ENCODE peak calls at places on chromosome 1, in nine cellular contexts. One of them, this sample, is unnamed.

GRCh38 chr1:150765229-150765976 is at the start of gene CTSS:
- DNase-seq in transverse colon: no peak
- DNase-seq in thyroid gland: no peak
- DNase-seq in K562: no peak
- DNase-seq in breast epithelium: no peak
- DNase-seq in A549: peak; percentile 20
- DNase-seq in suprapubic skin: no peak
- DNase-seq in H1: no peak
- DNase-seq in esophagus squamous epithelium: no peak
- DNase-seq in this sample: no peak

GRCh38 chr1:224406216-224406615 is 28.4 kb downstream of the WDR26 start:
- DNase-seq in transverse colon: no peak
- DNase-seq in thyroid gland: no peak
- DNase-seq in K562: no peak
- DNase-seq in breast epithelium: no peak
- DNase-seq in A549: no peak
- DNase-seq in suprapubic skin: no peak
- DNase-seq in H1: no peak
- DNase-seq in esophagus squamous epithelium: no peak
- DNase-seq in this sample: no peak

GRCh38 chr1:19735419-19736127 is 64.1 kb downstream of the TMCO4 start:
- DNase-seq in transverse colon: peak; percentile 29
- DNase-seq in thyroid gland: peak; percentile 58
- DNase-seq in K562: no peak
- DNase-seq in breast epithelium: no peak
- DNase-seq in A549: peak; percentile 10
- DNase-seq in suprapubic skin: peak; percentile 69
- DNase-seq in H1: no peak
- DNase-seq in esophagus squamous epithelium: no peak
- DNase-seq in this sample: peak; percentile 74

GRCh38 chr1:1281533-1282321 is 1.5 kb downstream of the SCNN1D start:
- DNase-seq in transverse colon: peak; percentile 92
- DNase-seq in thyroid gland: peak; percentile 92
- DNase-seq in K562: peak; percentile 29
- DNase-seq in breast epithelium: peak; percentile 82
- DNase-seq in A549: no peak
- DNase-seq in suprapubic skin: no peak
- DNase-seq in H1: no peak
- DNase-seq in esophagus squamous epithelium: no peak
- DNase-seq in this sample: peak; percentile 76

GRCh38 chr1:70318191-70318590 is 36.3 kb downstream of the ANKRD13C start:
- DNase-seq in transverse colon: no peak
- DNase-seq in thyroid gland: no peak
- DNase-seq in K562: no peak
- DNase-seq in breast epithelium: no peak
- DNase-seq in A549: no peak
- DNase-seq in suprapubic skin: no peak
- DNase-seq in H1: no peak
- DNase-seq in esophagus squamous epithelium: no peak
- DNase-seq in this sample: no peak

GRCh38 chr1:46369542-46370213 is 24.4 kb upstream of the FAAH start:
- DNase-seq in transverse colon: no peak
- DNase-seq in thyroid gland: no peak
- DNase-seq in K562: peak; percentile 8
- DNase-seq in breast epithelium: no peak
- DNase-seq in A549: no peak
- DNase-seq in suprapubic skin: no peak
- DNase-seq in H1: no peak
- DNase-seq in esophagus squamous epithelium: no peak
- DNase-seq in this sample: no peak

GRCh38 chr1:99218572-99218971 is 45.7 kb upstream of the PLPPR4 start:
- DNase-seq in transverse colon: no peak
- DNase-seq in thyroid gland: no peak
- DNase-seq in K562: no peak
- DNase-seq in breast epithelium: no peak
- DNase-seq in A549: no peak
- DNase-seq in suprapubic skin: no peak
- DNase-seq in H1: no peak
- DNase-seq in esophagus squamous epithelium: no peak
- DNase-seq in this sample: no peak

GRCh38 chr1:227793948-227794812 is 21.3 kb upstream of the PRSS38 start:
- DNase-seq in transverse colon: no peak
- DNase-seq in thyroid gland: peak; percentile 37
- DNase-seq in K562: no peak
- DNase-seq in breast epithelium: no peak
- DNase-seq in A549: no peak
- DNase-seq in suprapubic skin: peak; percentile 77
- DNase-seq in H1: peak; percentile 61
- DNase-seq in esophagus squamous epithelium: no peak
- DNase-seq in this sample: no peak

GRCh38 chr1:34409689-34410229 is 233.1 kb downstream of the C1orf94 start:
- DNase-seq in transverse colon: no peak
- DNase-seq in thyroid gland: no peak
- DNase-seq in K562: no peak
- DNase-seq in breast epithelium: no peak
- DNase-seq in A549: no peak
- DNase-seq in suprapubic skin: no peak
- DNase-seq in H1: peak; percentile 1
- DNase-seq in esophagus squamous epithelium: no peak
- DNase-seq in this sample: no peak

GRCh38 chr1:222224576-222224975 is 323.3 kb downstream of the HHIPL2 start:
- DNase-seq in transverse colon: no peak
- DNase-seq in thyroid gland: no peak
- DNase-seq in K562: no peak
- DNase-seq in breast epithelium: no peak
- DNase-seq in A549: no peak
- DNase-seq in suprapubic skin: no peak
- DNase-seq in H1: no peak
- DNase-seq in esophagus squamous epithelium: no peak
- DNase-seq in this sample: no peak

GRCh38 chr1:1778827-1779675 is 781 bp upstream of the NADK start:
- DNase-seq in transverse colon: peak; percentile 95
- DNase-seq in thyroid gland: peak; percentile 90
- DNase-seq in K562: peak; percentile 91
- DNase-seq in breast epithelium: peak; percentile 81
- DNase-seq in A549: no peak
- DNase-seq in suprapubic skin: peak; percentile 89
- DNase-seq in H1: peak; percentile 92
- DNase-seq in esophagus squamous epithelium: peak; percentile 80
- DNase-seq in this sample: peak; percentile 61

GRCh38 chr1:226632922-226633351 is 84.4 kb downstream of the STUM start:
- DNase-seq in transverse colon: no peak
- DNase-seq in thyroid gland: no peak
- DNase-seq in K562: no peak
- DNase-seq in breast epithelium: peak; percentile 51
- DNase-seq in A549: no peak
- DNase-seq in suprapubic skin: peak; percentile 64
- DNase-seq in H1: no peak
- DNase-seq in esophagus squamous epithelium: no peak
- DNase-seq in this sample: no peak

GRCh38 chr1:175715791-175716190 is 27.6 kb downstream of the TNR start:
- DNase-seq in transverse colon: no peak
- DNase-seq in thyroid gland: no peak
- DNase-seq in K562: no peak
- DNase-seq in breast epithelium: no peak
- DNase-seq in A549: no peak
- DNase-seq in suprapubic skin: no peak
- DNase-seq in H1: no peak
- DNase-seq in esophagus squamous epithelium: no peak
- DNase-seq in this sample: no peak

GRCh38 chr1:1337793-1338147 is 6.7 kb downstream of the TAS1R3 start:
- DNase-seq in transverse colon: peak; percentile 71
- DNase-seq in thyroid gland: no peak
- DNase-seq in K562: peak; percentile 93
- DNase-seq in breast epithelium: no peak
- DNase-seq in A549: no peak
- DNase-seq in suprapubic skin: no peak
- DNase-seq in H1: peak; percentile 87
- DNase-seq in esophagus squamous epithelium: no peak
- DNase-seq in this sample: no peak

GRCh38 chr1:181816608-181817007 is 244.9 kb downstream of the ZNF648 start:
- DNase-seq in transverse colon: no peak
- DNase-seq in thyroid gland: no peak
- DNase-seq in K562: no peak
- DNase-seq in breast epithelium: no peak
- DNase-seq in A549: no peak
- DNase-seq in suprapubic skin: no peak
- DNase-seq in H1: no peak
- DNase-seq in esophagus squamous epithelium: no peak
- DNase-seq in this sample: no peak

GRCh38 chr1:151867785-151868403 is 14.4 kb upstream of the THEM5 start:
- DNase-seq in transverse colon: peak; percentile 15
- DNase-seq in thyroid gland: no peak
- DNase-seq in K562: no peak
- DNase-seq in breast epithelium: no peak
- DNase-seq in A549: peak; percentile 29
- DNase-seq in suprapubic skin: no peak
- DNase-seq in H1: no peak
- DNase-seq in esophagus squamous epithelium: no peak
- DNase-seq in this sample: no peak

DNA sequence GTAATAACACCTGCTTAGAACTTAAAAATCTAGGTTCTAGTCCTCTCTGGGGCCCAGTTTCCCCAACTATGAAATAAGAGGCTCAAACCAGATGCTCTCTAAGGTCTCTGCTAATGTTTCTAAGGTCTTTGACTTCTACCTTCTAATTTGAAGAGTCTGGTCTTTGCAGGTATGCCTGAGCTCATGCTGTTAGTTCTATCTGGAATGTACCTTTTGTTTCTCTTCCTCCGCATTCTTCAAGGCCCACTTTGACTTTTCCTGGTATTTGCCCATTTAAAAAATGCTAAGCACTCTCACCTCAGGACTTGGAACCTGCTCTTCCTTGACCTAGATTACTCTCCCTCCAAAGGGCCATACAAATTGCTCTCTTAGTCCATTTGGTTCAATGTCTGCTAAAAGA is 13.5 kb downstream of the SLC35D1 start:
- DNase-seq in transverse colon: no peak
- DNase-seq in thyroid gland: no peak
- DNase-seq in K562: no peak
- DNase-seq in breast epithelium: no peak
- DNase-seq in A549: no peak
- DNase-seq in suprapubic skin: no peak
- DNase-seq in H1: no peak
- DNase-seq in esophagus squamous epithelium: no peak
- DNase-seq in this sample: no peak
- H3K4me3 ChIP-seq in transverse colon: no peak overlapping the region
- H3K4me3 ChIP-seq in thyroid gland: no peak overlapping the region
- H3K4me3 ChIP-seq in K562: no peak overlapping the region
- H3K4me3 ChIP-seq in breast epithelium: no peak overlapping the region
- H3K4me3 ChIP-seq in A549: no peak overlapping the region
- H3K4me3 ChIP-seq in suprapubic skin: no peak overlapping the region
- H3K4me3 ChIP-seq in H1: no peak overlapping the region
- H3K4me3 ChIP-seq in esophagus squamous epithelium: no peak overlapping the region
- H3K4me3 ChIP-seq in this sample: no peak overlapping the region

GRCh38 chr1:165894591-165894990 is 67.2 kb downstream of the UCK2 start:
- DNase-seq in transverse colon: no peak
- DNase-seq in thyroid gland: no peak
- DNase-seq in K562: no peak
- DNase-seq in breast epithelium: no peak
- DNase-seq in A549: peak; percentile 33
- DNase-seq in suprapubic skin: no peak
- DNase-seq in H1: no peak
- DNase-seq in esophagus squamous epithelium: no peak
- DNase-seq in this sample: no peak
- TF ChIP-seq CTCF in transverse colon: no peak
- TF ChIP-seq CTCF in thyroid gland: no peak
- TF ChIP-seq CTCF in K562: peak; percentile 5
- TF ChIP-seq CTCF in breast epithelium: no peak
- TF ChIP-seq CTCF in A549: no peak
- TF ChIP-seq CTCF in suprapubic skin: no peak
- TF ChIP-seq CTCF in H1: no peak
- TF ChIP-seq CTCF in esophagus squamous epithelium: no peak
- TF ChIP-seq CTCF in this sample: no peak

GRCh38 chr1:40476924-40477679 is at the start of gene ZFP69:
- DNase-seq in transverse colon: peak; percentile 76
- DNase-seq in thyroid gland: peak; percentile 61
- DNase-seq in K562: peak; percentile 94
- DNase-seq in breast epithelium: no peak
- DNase-seq in A549: no peak
- DNase-seq in suprapubic skin: peak; percentile 67
- DNase-seq in H1: peak; percentile 84
- DNase-seq in esophagus squamous epithelium: peak; percentile 8
- DNase-seq in this sample: peak; percentile 3
- TF ChIP-seq POLR2A in transverse colon: no peak
- TF ChIP-seq POLR2A in thyroid gland: no peak
- TF ChIP-seq POLR2A in K562: peak; percentile 70
- TF ChIP-seq POLR2A in breast epithelium: no peak
- TF ChIP-seq POLR2A in A549: no peak
- TF ChIP-seq POLR2A in suprapubic skin: peak; percentile 26
- TF ChIP-seq POLR2A in H1: peak; percentile 59
- TF ChIP-seq POLR2A in esophagus squamous epithelium: no peak
- TF ChIP-seq POLR2A in this sample: no peak

GRCh38 chr1:42319128-42319851 is 15.7 kb downstream of the FOXJ3 start:
- DNase-seq in transverse colon: no peak
- DNase-seq in thyroid gland: no peak
- DNase-seq in K562: no peak
- DNase-seq in breast epithelium: no peak
- DNase-seq in A549: no peak
- DNase-seq in suprapubic skin: no peak
- DNase-seq in H1: no peak
- DNase-seq in esophagus squamous epithelium: no peak
- DNase-seq in this sample: no peak
- H3K4me3 ChIP-seq in transverse colon: no peak overlapping the region
- H3K4me3 ChIP-seq in thyroid gland: no peak overlapping the region
- H3K4me3 ChIP-seq in K562: no peak overlapping the region
- H3K4me3 ChIP-seq in breast epithelium: no peak overlapping the region
- H3K4me3 ChIP-seq in A549: no peak overlapping the region
- H3K4me3 ChIP-seq in suprapubic skin: no peak overlapping the region
- H3K4me3 ChIP-seq in H1: no peak overlapping the region
- H3K4me3 ChIP-seq in esophagus squamous epithelium: no peak overlapping the region
- H3K4me3 ChIP-seq in this sample: no peak overlapping the region